ENCODE peak calls at places on chromosome 6, in eight cellular contexts. B is CD8-positive, alpha-beta T cell; F is NB4; O is tibial nerve; R is iris pigment epithelial cell; A is GM13977; D is right cardiac atrium; G is activated naive CD4-positive, alpha-beta T cell. T is an unnamed sample.

GRCh38 chr6:11065436-11066202 is 21.5 kb upstream of the ELOVL2 start:
- DNase-seq in B (no peak), F (no peak), O (no peak), R (no peak), A (no peak), D (no peak), G (no peak), T (no peak)

GRCh38 chr6:33185190-33185589 is 7.1 kb downstream of the COL11A2 start:
- DNase-seq in B (no peak), F (no peak), O (no peak), R (no peak), A (no peak), D (peak; percentile 36), G (no peak), T (no peak)

GRCh38 chr6:45901777-45902650 is 113.6 kb downstream of the CLIC5 start:
- DNase-seq in B (no peak), F (no peak), O (no peak), R (no peak), A (no peak), D (no peak), G (no peak), T (no peak)

GRCh38 chr6:30782425-30783014 is 38.2 kb upstream of the IER3 start:
- DNase-seq in B (no peak), F (no peak), O (no peak), R (peak; percentile 56), A (no peak), D (no peak), G (no peak), T (peak; percentile 90)

GRCh38 chr6:4274382-4275082 is 139.2 kb upstream of the ECI2 start:
- DNase-seq in B (no peak), F (no peak), O (no peak), R (peak; percentile 76), A (no peak), D (no peak), G (no peak), T (no peak)

GRCh38 chr6:25138024-25138696 is 141.0 kb upstream of the CARMIL1 start:
- DNase-seq in B (peak; percentile 66), F (peak; percentile 83), O (peak; percentile 69), R (peak; percentile 82), A (peak; percentile 77), D (peak; percentile 66), G (no peak), T (peak; percentile 82)

GRCh38 chr6:69294407-69294806 is 502.4 kb downstream of the LMBRD1 start:
- DNase-seq in B (no peak), F (no peak), O (no peak), R (no peak), A (no peak), D (no peak), G (no peak), T (no peak)

GRCh38 chr6:137808836-137809315 is 58.2 kb upstream of the TNFAIP3 start:
- DNase-seq in B (no peak), F (peak; percentile 34), O (no peak), R (no peak), A (no peak), D (no peak), G (no peak), T (no peak)

GRCh38 chr6:154257074-154257473 is 99.5 kb downstream of the IPCEF1 start:
- DNase-seq in B (no peak), F (peak; percentile 80), O (no peak), R (no peak), A (no peak), D (no peak), G (no peak), T (no peak)

GRCh38 chr6:29516108-29516507 is 28.4 kb upstream of the MAS1L start:
- DNase-seq in B (peak; percentile 13), F (peak; percentile 72), O (no peak), R (peak; percentile 53), A (no peak), D (no peak), G (no peak), T (peak; percentile 4)

GRCh38 chr6:53241936-53242335 is 93.3 kb upstream of the GCM1 start:
- DNase-seq in B (no peak), F (peak; percentile 93), O (no peak), R (no peak), A (no peak), D (no peak), G (no peak), T (no peak)

GRCh38 chr6:128979061-128979460 is 96.1 kb downstream of the LAMA2 start:
- DNase-seq in B (no peak), F (no peak), O (no peak), R (peak; percentile 60), A (no peak), D (no peak), G (no peak), T (peak; percentile 96)